ENCODE peak calls at places on chromosomes 16 and 17, in seven cellular contexts. A is GM13977; J is fibroblast of mammary gland; Y is Peyer's patch; B is thoracic aorta; Q is stimulated activated effector memory CD8-positive, alpha-beta T cell treated with anti-CD3 and anti-CD28 coated beads, Interleukin-12 subunit alpha, Interleukin-12 subunit beta, amount 100 ng/mL, for 72 hours; C is hypothalamus. M is an unnamed sample.

GRCh38 chr16:66273644-66274334 is 92.7 kb upstream of the CDH5 start:
- DNase-seq in A (no peak), J (peak; percentile 90), Y (no peak), B (no peak), Q (no peak), C (no peak), M (peak; percentile 12)

GRCh38 chr17:64657610-64658125 is 4.4 kb downstream of the SMURF2 start:
- DNase-seq in A (no peak), J (no peak), Y (no peak), B (no peak), Q (no peak), C (no peak), M (no peak)

GRCh38 chr17:50470451-50470850 is 1.8 kb upstream of the CHAD start:
- DNase-seq in A (no peak), J (no peak), Y (no peak), B (no peak), Q (no peak), C (no peak), M (no peak)

GRCh38 chr17:37661372-37662014 is 18.2 kb upstream of the DDX52 start:
- DNase-seq in A (no peak), J (no peak), Y (no peak), B (no peak), Q (no peak), C (no peak), M (no peak)

GRCh38 chr16:14300631-14301149 is 229.6 kb downstream of the MRTFB start:
- DNase-seq in A (peak; percentile 81), J (peak; percentile 88), Y (peak; percentile 55), B (peak; percentile 49), Q (no peak), C (peak; percentile 23), M (peak; percentile 84)

GRCh38 chr16:85227924-85228462 is 115.7 kb upstream of the CIBAR2 start:
- DNase-seq in A (peak; percentile 66), J (peak; percentile 72), Y (no peak), B (no peak), Q (no peak), C (no peak), M (no peak)

GRCh38 chr16:3190949-3191353 is 2.9 kb downstream of the OR1F1 start:
- DNase-seq in A (peak; percentile 57), J (no peak), Y (no peak), B (no peak), Q (no peak), C (no peak), M (no peak)

GRCh38 chr16:61042736-61043135 is 993.5 kb downstream of the CDH8 start:
- DNase-seq in A (no peak), J (no peak), Y (no peak), B (no peak), Q (no peak), C (no peak), M (no peak)

GRCh38 chr16:75506567-75506966 is 11.3 kb upstream of the CHST6 start:
- DNase-seq in A (no peak), J (peak; percentile 94), Y (no peak), B (no peak), Q (no peak), C (no peak), M (peak; percentile 96)

GRCh38 chr17:65167581-65167980 is 30.4 kb downstream of the RGS9 start:
- DNase-seq in A (no peak), J (no peak), Y (no peak), B (no peak), Q (no peak), C (no peak), M (no peak)

GRCh38 chr16:30985401-30986128 is 558 bp downstream of the HSD3B7 start:
- DNase-seq in A (no peak), J (peak; percentile 84), Y (no peak), B (no peak), Q (no peak), C (no peak), M (peak; percentile 20)

M was measured in fibroblast of gingiva.